ENCODE peak calls at places on chromosome 4, in ten cellular contexts. P is BE2C; E is CD4-positive, alpha-beta T cell; M is PC-3; H is uterus; G is IMR-90; S is lower leg skin; Q is endothelial cell; Z is hepatocyte; U is MCF 10A. F is an unnamed sample.
A peak's percentile ranks its signal among the peaks of the same experiment; 100 is the strongest.

GRCh38 chr4:102493794-102494193 is 7.4 kb upstream of the NFKB1 start:
- DNase-seq in P (no peak), E (no peak), M (peak; percentile 11), H (no peak), G (no peak), S (no peak), Q (no peak), Z (no peak), U (no peak), F (no peak)

GRCh38 chr4:55865228-55865806 is 11.9 kb downstream of the EXOC1 start:
- DNase-seq in P (no peak), E (no peak), M (peak; percentile 52), H (no peak), G (peak; percentile 71), S (no peak), Q (no peak), Z (no peak), U (peak; percentile 48), F (no peak)

GRCh38 chr4:11441182-11441556 is 12.5 kb upstream of the HS3ST1 start:
- DNase-seq in P (no peak), E (no peak), M (no peak), H (no peak), G (no peak), S (no peak), Q (no peak), Z (no peak), U (no peak), F (no peak)

GRCh38 chr4:88938138-88938537 is 118.8 kb downstream of the FAM13A start:
- DNase-seq in P (no peak), E (no peak), M (peak; percentile 80), H (no peak), G (peak; percentile 96), S (no peak), Q (no peak), Z (peak; percentile 22), U (peak; percentile 94), F (no peak)

GRCh38 chr4:40058121-40058520 is 1.5 kb downstream of the N4BP2 start:
- DNase-seq in P (no peak), E (no peak), M (no peak), H (no peak), G (no peak), S (no peak), Q (no peak), Z (no peak), U (no peak), F (no peak)

GRCh38 chr4:61959087-61959486 is 759.0 kb downstream of the ADGRL3 start:
- DNase-seq in P (no peak), E (no peak), M (no peak), H (no peak), G (no peak), S (no peak), Q (no peak), Z (no peak), U (no peak), F (no peak)

GRCh38 chr4:122674371-122674770 is 53.5 kb upstream of the IL21 start:
- DNase-seq in P (no peak), E (no peak), M (no peak), H (no peak), G (no peak), S (no peak), Q (no peak), Z (no peak), U (no peak), F (no peak)

GRCh38 chr4:108396900-108397299 is 223.5 kb upstream of the RPL34 start:
- DNase-seq in P (no peak), E (no peak), M (no peak), H (no peak), G (no peak), S (no peak), Q (no peak), Z (no peak), U (peak; percentile 40), F (no peak)

GRCh38 chr4:48578132-48578964 is 88.3 kb downstream of the ZAR1 start:
- DNase-seq in P (peak; percentile 63), E (peak; percentile 34), M (peak; percentile 67), H (peak; percentile 22), G (peak; percentile 78), S (peak; percentile 77), Q (peak; percentile 63), Z (peak; percentile 82), U (peak; percentile 80), F (no peak)

GRCh38 chr4:26300314-26301307 is 20.2 kb upstream of the RBPJ start:
- DNase-seq in P (no peak), E (no peak), M (peak; percentile 46), H (no peak), G (no peak), S (no peak), Q (no peak), Z (no peak), U (no peak), F (no peak)

GRCh38 chr4:23455482-23455881 is 434.4 kb downstream of the PPARGC1A start:
- DNase-seq in P (no peak), E (no peak), M (peak; percentile 15), H (no peak), G (no peak), S (no peak), Q (peak; percentile 7), Z (peak; percentile 38), U (peak; percentile 45), F (no peak)

GRCh38 chr4:10116625-10117423 is at the start of gene WDR1:
- DNase-seq in P (peak; percentile 96), E (peak; percentile 96), M (peak; percentile 87), H (peak; percentile 98), G (peak; percentile 94), S (peak; percentile 96), Q (peak; percentile 98), Z (peak; percentile 98), U (peak; percentile 95), F (peak; percentile 99)

GRCh38 chr4:17574206-17574605 is 2.8 kb upstream of the LAP3 start:
- DNase-seq in P (no peak), E (no peak), M (no peak), H (no peak), G (no peak), S (no peak), Q (no peak), Z (no peak), U (no peak), F (no peak)

DNA sequence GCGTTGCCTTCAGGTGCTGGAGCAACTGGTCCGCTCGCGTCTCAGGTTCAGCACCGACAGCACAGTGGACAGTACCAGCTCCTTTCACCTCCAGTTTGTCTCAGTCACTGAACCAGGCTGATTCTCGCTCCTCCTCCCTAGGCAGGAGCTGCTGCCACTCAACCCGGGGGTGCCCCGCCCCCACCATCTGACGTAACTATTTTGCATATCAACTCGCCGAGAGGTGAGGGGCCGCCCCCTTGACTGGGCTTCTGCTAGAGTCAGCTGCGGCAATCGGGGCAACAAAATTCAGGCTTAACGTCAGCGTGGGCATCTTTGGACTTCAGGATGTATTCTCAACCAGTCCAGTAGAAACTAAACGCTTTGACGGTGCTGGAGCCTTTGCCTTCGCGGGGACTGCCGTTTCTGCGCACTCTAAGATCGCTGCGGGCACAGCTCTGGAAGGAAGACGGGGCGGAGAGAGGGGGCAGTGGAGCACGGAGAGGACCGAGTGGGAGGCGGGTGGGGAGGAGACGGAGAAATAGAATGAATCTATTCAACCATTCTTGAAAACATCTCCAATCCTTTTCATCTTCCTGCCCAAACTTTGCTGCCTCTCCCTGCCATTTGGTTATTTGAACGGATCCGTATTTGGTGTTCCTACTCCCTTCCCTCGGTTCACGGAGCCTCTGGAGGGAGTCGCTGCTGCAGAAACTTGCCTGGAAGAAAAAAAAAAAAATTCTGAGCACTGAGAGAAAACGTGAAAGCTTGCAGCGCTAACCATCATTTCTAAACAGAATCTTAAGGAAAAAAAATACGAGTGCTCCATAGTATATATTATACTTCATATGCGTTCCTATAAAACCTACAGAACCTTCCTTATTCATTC is at the start of gene FSTL5:
- DNase-seq in P (peak; percentile 91), E (peak; percentile 11), M (peak; percentile 53), H (no peak), G (peak; percentile 2), S (peak; percentile 14), Q (peak; percentile 87), Z (peak; percentile 89), U (peak; percentile 82), F (no peak)
- TF ChIP-seq CTCF in P (no peak), E (no peak), M (no peak), H (no peak), G (no peak), S (no peak), Q (no peak), Z (no peak), U (no peak), F (no peak)

DNA sequence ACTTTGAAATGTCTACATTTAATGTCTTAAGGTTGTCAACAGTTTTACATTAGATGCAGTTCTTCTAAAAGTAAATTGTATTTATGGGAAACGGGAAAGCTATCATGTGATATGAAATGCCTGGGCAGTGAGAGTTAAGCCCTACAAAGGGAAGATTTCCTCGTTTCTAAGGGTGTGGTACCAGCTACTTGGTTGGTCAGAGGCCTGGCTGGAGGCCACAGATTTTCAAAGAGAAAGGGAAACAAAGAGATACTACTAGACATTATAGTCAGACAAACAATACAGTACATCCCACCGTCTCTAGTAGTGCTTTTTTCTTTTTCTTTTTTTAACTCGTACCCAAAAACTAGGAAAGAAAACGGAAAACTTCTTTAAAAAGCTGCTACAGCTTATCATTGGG is 467.8 kb downstream of the PCDH7 start:
- DNase-seq in P (no peak), E (no peak), M (no peak), H (no peak), G (no peak), S (no peak), Q (no peak), Z (no peak), U (no peak), F (no peak)
- TF ChIP-seq CTCF in P (no peak), E (no peak), M (no peak), H (no peak), G (no peak), S (no peak), Q (no peak), Z (no peak), U (no peak), F (no peak)

DNA sequence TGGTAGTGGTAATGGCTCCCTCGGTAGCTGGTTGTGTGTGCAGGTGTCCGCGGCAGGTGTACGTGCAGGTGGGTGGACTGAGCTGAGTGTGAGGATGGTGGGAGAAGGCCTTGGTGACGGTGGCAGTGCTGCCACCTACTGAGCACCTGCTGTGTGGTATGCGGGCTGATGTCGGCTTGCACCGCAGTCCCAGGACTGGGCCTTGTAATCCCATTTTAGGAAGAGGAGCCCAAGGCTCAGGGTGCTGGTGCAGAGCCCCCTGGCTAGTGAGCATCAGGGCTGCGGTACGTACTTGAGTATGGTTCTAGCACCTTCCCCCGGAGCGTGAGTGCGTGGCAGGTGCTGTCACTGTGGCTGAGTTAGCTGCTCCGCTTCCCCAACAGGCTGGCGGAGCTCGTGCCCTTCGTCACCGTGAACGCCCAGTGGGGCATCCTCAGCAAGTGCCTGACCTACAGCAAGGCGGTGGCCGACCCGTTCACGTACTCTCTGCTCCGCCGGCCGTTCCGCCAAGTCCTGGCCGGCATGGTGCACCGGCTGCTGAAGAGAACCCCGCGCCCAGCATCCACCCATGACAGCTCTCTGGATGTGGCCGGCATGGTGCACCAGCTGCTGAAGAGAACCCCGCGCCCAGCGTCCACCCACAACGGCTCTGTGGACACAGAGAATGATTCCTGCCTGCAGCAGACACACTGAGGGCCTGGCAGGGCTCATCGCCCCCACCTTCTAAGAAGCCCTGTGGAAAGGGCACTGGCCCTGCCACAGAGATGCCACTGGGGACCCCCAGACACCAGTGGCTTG is 5.7 kb upstream of the CPZ start:
- DNase-seq in P (no peak), E (no peak), M (peak; percentile 33), H (no peak), G (no peak), S (no peak), Q (no peak), Z (no peak), U (no peak), F (no peak)
- TF ChIP-seq CTCF in P (peak; percentile 43), E (no peak), M (peak; percentile 61), H (no peak), G (no peak), S (no peak), Q (no peak), Z (peak; percentile 28), U (peak; percentile 26), F (no peak)

GRCh38 chr4:185656467-185656890 is 121.2 kb upstream of the PDLIM3 start:
- DNase-seq in P (no peak), E (no peak), M (peak; percentile 4), H (peak; percentile 30), G (peak; percentile 18), S (no peak), Q (no peak), Z (peak; percentile 42), U (no peak), F (no peak)
- TF ChIP-seq CTCF in P (no peak), E (no peak), M (peak; percentile 8), H (no peak), G (peak; percentile 23), S (no peak), Q (no peak), Z (peak; percentile 40), U (no peak), F (peak; percentile 42)

F was measured in osteocyte.